ENCODE peak calls at places on chromosomes 7 and 10, in six cellular contexts. M, A, F, K, B and N are unnamed samples.

GRCh38 chr10:60376953-60377352 is 12.7 kb downstream of the ANK3 start:
- DNase-seq in A (no peak), B (no peak), M (no peak), F (no peak), K (no peak), N (no peak)

GRCh38 chr10:104054430-104054829 is 31.2 kb downstream of the COL17A1 start:
- DNase-seq in B (no peak), M (peak), A (no peak), K (no peak), F (no peak), N (no peak)

GRCh38 chr7:55873765-55874164 is 11.2 kb upstream of the SEPTIN14 start:
- DNase-seq in M (no peak), B (no peak), K (no peak), F (no peak), A (no peak), N (no peak)

GRCh38 chr7:44373418-44373740 is 48.0 kb upstream of the CAMK2B start:
- DNase-seq in F (no peak), B (no peak), K (no peak), M (no peak), A (no peak), N (no peak)

GRCh38 chr10:78424721-78425120 is 391.1 kb downstream of the RPS24 start:
- DNase-seq in K (no peak), F (no peak), A (peak), B (no peak), M (no peak), N (peak)

GRCh38 chr7:15167912-15168311 is 265.4 kb upstream of the DGKB start:
- DNase-seq in A (no peak), B (no peak), K (no peak), M (no peak), F (no peak), N (no peak)

GRCh38 chr10:43262043-43262901 is 4.6 kb downstream of the RASGEF1A start:
- DNase-seq in M (no peak), A (no peak), B (peak), K (no peak), F (no peak), N (peak)

GRCh38 chr10:14056545-14057332 is 274.0 kb downstream of the FRMD4A start:
- DNase-seq in K (no peak), A (no peak), F (no peak), B (no peak), M (peak), N (no peak)

GRCh38 chr7:132155715-132156114 is 420.6 kb downstream of the PLXNA4 start:
- DNase-seq in B (no peak), M (no peak), K (no peak), F (no peak), A (no peak), N (no peak)

GRCh38 chr10:2137549-2138174 is 400.3 kb upstream of the ADARB2 start:
- DNase-seq in F (no peak), K (no peak), M (no peak), A (peak), B (no peak), N (peak)

GRCh38 chr7:158821173-158822021 is 7.9 kb downstream of the ESYT2 start:
- DNase-seq in A (no peak), F (peak), K (no peak), M (peak), B (no peak), N (peak)

GRCh38 chr10:639751-640672 is 49.5 kb downstream of the DIP2C start:
- DNase-seq in A (no peak), M (no peak), F (no peak), B (no peak), K (no peak), N (no peak)

GRCh38 chr7:130421685-130422084 is 19.1 kb downstream of the CEP41 start:
- DNase-seq in M (no peak), A (peak), B (no peak), F (no peak), K (no peak), N (no peak)

GRCh38 chr7:101677421-101678137 is 48.5 kb upstream of the MYL10 start:
- DNase-seq in B (no peak), A (no peak), K (no peak), M (no peak), F (no peak), N (no peak)

GRCh38 chr10:79384773-79385391 is 37.6 kb downstream of the PPIF start:
- DNase-seq in F (no peak), B (no peak), A (no peak), M (no peak), K (no peak), N (no peak)

GRCh38 chr7:141550694-141551079 is 523 bp upstream of the AGK start:
- DNase-seq in K (peak), B (no peak), M (no peak), A (peak), F (no peak), N (no peak)

GRCh38 chr10:47420305-47421056 is 36.4 kb upstream of the ZNF488 start:
- DNase-seq in F (no peak), B (no peak), M (no peak), A (no peak), K (no peak), N (no peak)

GRCh38 chr10:11742779-11743298 is 657 bp downstream of the ECHDC3 start:
- DNase-seq in F (no peak), M (no peak), B (no peak), K (no peak), A (no peak), N (no peak)

GRCh38 chr10:114395361-114396022 is 8.8 kb downstream of the AFAP1L2 start:
- DNase-seq in A (peak), B (no peak), K (no peak), F (peak), M (no peak), N (no peak)

GRCh38 chr10:98134117-98134430 is 383 bp upstream of the R3HCC1L start:
- DNase-seq in B (no peak), M (no peak), K (no peak), F (no peak), A (no peak), N (no peak)

GRCh38 chr10:110366641-110367040 is 61.9 kb upstream of the SMNDC1 start:
- DNase-seq in M (no peak), B (no peak), A (no peak), K (no peak), F (no peak), N (no peak)

GRCh38 chr10:113991091-113991860 is 52.4 kb upstream of the ADRB1 start:
- DNase-seq in A (peak), M (peak), K (no peak), B (no peak), F (no peak), N (no peak)

GRCh38 chr10:13056461-13057077 is 43.4 kb upstream of the OPTN start:
- DNase-seq in A (no peak), B (no peak), F (peak), M (no peak), K (no peak), N (no peak)

GRCh38 chr7:108004220-108005142 is 1.5 kb upstream of the LAMB1 start:
- DNase-seq in M (no peak), B (no peak), A (no peak), F (no peak), K (no peak), N (no peak)

GRCh38 chr10:77405771-77406241 is 231.8 kb downstream of the KCNMA1 start:
- DNase-seq in A (peak), B (no peak), K (no peak), M (no peak), F (peak), N (no peak)

GRCh38 chr7:103001210-103001609 is 73.4 kb downstream of the FBXL13 start:
- DNase-seq in B (no peak), F (no peak), K (no peak), M (no peak), A (no peak), N (no peak)

GRCh38 chr7:159195926-159196325 is 51.3 kb upstream of the VIPR2 start:
- DNase-seq in K (no peak), B (no peak), A (no peak), F (no peak), M (no peak), N (no peak)